ENCODE peak calls at places on chromosomes 3 and 15, in four cellular contexts. Q is K562, J is HL-60, L is GM12878. C is an unnamed sample.

GRCh38 chr3:152120606-152121291 is 148.0 kb upstream of the MBNL1 start:
- DNase-seq in J (no peak), Q (no peak), L (no peak), C (no peak)

GRCh38 chr15:38531509-38531908 is 33.1 kb downstream of the RASGRP1 start:
- DNase-seq in Q (no peak), J (no peak), L (no peak), C (no peak)

GRCh38 chr15:81024265-81024875 is 23.6 kb downstream of the TLNRD1 start:
- DNase-seq in J (no peak), Q (no peak), L (no peak), C (no peak)

GRCh38 chr3:50201573-50202315 is 3.3 kb upstream of the SLC38A3 start:
- DNase-seq in L (no peak), J (no peak), Q (no peak), C (no peak)

GRCh38 chr15:66707310-66708160 is 5.5 kb downstream of the SMAD6 start:
- DNase-seq in L (no peak), J (no peak), Q (no peak), C (no peak)

GRCh38 chr3:107690522-107691138 is 167.9 kb downstream of the BBX start:
- DNase-seq in J (peak; percentile 4), L (no peak), Q (peak; percentile 8), C (no peak)

GRCh38 chr3:176767385-176767784 is 429.9 kb downstream of the TBL1XR1 start:
- DNase-seq in Q (no peak), J (no peak), L (no peak), C (no peak)

GRCh38 chr3:16316396-16316795 is 51.4 kb downstream of the OXNAD1 start:
- DNase-seq in J (no peak), L (no peak), Q (no peak), C (no peak)

GRCh38 chr15:40439461-40440299 is 1.1 kb upstream of the BAHD1 start:
- DNase-seq in J (peak; percentile 42), Q (peak; percentile 69), L (no peak), C (no peak)

GRCh38 chr3:188914556-188914955 is 257.2 kb upstream of the TPRG1 start:
- DNase-seq in Q (no peak), J (peak; percentile 47), L (no peak), C (no peak)

GRCh38 chr15:78340243-78341056 is at the start of gene CRABP1:
- DNase-seq in L (no peak), J (no peak), Q (no peak), C (no peak)

GRCh38 chr3:126311338-126311978 is 45.8 kb downstream of the KLF15 start:
- DNase-seq in J (no peak), L (no peak), Q (no peak), C (no peak)

GRCh38 chr3:120634539-120634938 is 38.4 kb downstream of the NDUFB4 start:
- DNase-seq in J (no peak), L (no peak), Q (no peak), C (no peak)

GRCh38 chr3:171028025-171028778 is 1.7 kb upstream of the SLC2A2 start:
- DNase-seq in J (no peak), L (no peak), Q (no peak), C (no peak)
- TF ChIP-seq SPI1 in J (no peak), L (no peak), Q (no peak), C (no peak)

DNA sequence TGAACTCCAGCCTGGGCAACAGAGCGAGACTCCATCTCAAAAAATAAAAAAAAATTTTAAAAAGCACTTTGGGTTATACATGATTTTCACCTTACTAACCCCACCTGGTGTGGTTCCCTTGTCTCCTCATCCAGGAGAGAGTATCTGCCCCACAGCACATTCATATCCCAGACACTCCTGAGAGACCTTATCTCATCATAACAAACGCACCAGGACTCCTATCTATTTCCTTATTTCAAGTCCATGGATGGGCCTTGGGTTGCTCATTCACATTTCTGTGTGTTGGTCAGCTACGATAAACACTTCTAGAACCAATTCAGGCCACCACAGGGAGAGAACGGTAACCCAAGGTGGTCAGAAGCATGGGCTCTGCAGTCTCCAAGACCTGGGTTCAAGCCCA is 88.6 kb upstream of the SPATA12 start:
- DNase-seq in L (no peak), J (no peak), Q (no peak), C (no peak)
- TF ChIP-seq SPI1 in L (no peak), J (no peak), Q (no peak), C (no peak)

GRCh38 chr3:38605981-38606380 is 43.5 kb downstream of the SCN5A start:
- DNase-seq in Q (no peak), J (no peak), L (no peak), C (no peak)

GRCh38 chr3:38604246-38604645 is 45.2 kb downstream of the SCN5A start:
- DNase-seq in L (no peak), J (no peak), Q (no peak), C (no peak)

GRCh38 chr3:38608961-38609360 is 40.5 kb downstream of the SCN5A start:
- DNase-seq in L (no peak), J (no peak), Q (no peak), C (no peak)

GRCh38 chr3:38608086-38608775 is 41.3 kb downstream of the SCN5A start:
- DNase-seq in J (no peak), L (no peak), Q (no peak), C (no peak)

DNA sequence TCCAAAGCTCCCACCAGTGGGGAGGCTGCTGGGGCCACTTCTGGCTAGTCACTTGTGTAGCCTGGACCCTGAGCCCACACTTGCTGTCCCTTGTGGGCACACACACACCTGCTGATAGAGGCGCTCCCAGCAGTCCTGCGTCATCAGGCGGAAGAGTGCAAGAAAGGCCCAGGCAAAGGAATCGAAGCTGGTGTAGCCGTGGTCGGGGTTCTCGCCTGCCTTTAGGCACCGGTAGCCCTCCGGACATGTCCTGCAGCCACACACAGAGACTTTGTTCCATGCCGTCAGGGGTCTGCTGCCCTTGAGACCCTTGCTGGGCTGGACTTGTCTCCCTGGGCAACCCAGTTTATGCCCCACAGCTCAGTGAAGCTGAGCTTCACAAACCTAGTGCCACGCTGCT is 42.9 kb downstream of the SCN5A start:
- DNase-seq in Q (no peak), J (no peak), L (no peak), C (no peak)
- TF ChIP-seq SPI1 in Q (no peak), J (no peak), L (no peak), C (no peak)

GRCh38 chr15:29885183-29885582 is 62.9 kb upstream of the TJP1 start:
- DNase-seq in Q (no peak), L (no peak), J (no peak), C (no peak)

GRCh38 chr15:29888651-29889050 is 66.4 kb upstream of the TJP1 start:
- DNase-seq in Q (no peak), J (no peak), L (no peak), C (no peak)

GRCh38 chr15:29890761-29891457 is 68.6 kb upstream of the TJP1 start:
- DNase-seq in L (peak; percentile 2), J (no peak), Q (no peak), C (no peak)

GRCh38 chr15:29887719-29888118 is 65.5 kb upstream of the TJP1 start:
- DNase-seq in Q (no peak), L (no peak), J (no peak), C (no peak)

DNA sequence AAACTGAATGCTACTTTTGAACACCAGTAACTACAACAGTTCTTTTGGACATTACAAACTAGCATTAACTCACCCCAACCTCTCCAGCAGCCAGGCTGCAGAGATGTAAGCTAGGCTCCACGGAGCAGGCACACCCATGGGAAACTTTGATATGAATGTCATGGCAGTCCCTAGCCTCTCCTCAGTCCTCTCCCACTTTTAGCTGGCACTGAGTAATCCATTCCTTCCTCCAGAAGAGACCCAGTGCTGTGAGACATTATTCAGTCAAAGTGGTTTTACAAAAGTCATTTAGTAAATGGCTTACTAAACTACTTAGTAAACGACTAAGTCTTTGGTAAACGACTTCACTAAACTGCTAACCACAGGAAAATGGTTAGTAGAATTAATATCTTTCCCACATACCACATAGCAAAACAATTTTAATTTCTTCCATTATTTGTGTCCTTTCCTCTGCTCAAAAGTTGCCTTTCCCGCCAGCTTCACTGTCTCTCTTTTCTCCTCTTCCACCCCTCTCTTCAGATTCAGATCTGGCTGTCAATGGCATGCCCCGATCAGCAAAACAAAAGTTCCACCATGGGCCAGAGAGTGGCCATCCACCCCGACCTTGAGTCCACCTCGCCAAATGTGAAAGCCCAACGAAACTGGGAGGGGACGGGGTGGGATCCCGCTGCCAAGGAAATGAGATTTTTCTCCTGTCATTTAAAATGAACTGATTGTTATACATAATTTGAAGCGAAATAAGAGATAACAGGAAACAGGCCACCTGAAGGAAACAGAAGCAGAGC is 67.5 kb upstream of the TJP1 start:
- DNase-seq in L (no peak), J (no peak), Q (no peak), C (no peak)
- TF ChIP-seq SPI1 in L (no peak), J (no peak), Q (no peak), C (no peak)

DNA sequence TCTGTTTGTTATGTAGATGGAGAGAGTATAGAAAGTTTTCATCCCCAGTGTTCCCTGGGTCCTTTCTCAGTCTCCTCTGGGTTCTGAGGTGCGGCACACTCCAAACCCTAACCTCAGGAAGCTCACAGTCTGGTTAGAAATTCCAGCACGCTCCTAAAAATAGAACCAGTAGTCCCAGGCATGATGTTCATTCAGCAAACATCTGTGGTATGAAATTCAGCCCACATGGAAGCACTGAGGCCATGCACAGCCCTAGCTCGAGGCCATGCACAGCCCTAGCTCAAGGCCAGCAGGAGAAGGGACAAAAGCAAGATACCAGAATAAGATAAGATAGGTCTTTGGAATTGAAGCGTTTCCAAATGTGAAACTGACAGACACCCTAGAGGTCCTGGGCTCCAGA is 82.3 kb upstream of the OXTR start:
- DNase-seq in Q (no peak), L (no peak), J (no peak), C (no peak)
- TF ChIP-seq SPI1 in Q (no peak), L (no peak), J (no peak), C (no peak)

C was measured in GM12891.